ENCODE peak calls at places on chromosome 4, in ten cellular contexts. One of them, this sample, is unnamed.
A peak's percentile ranks its signal among the peaks of the same experiment; 100 is the strongest.

GRCh38 chr4:111494971-111495370 is 650.3 kb upstream of the FAM241A start:
- DNase-seq in stimulated activated CD4-positive, alpha-beta T cell treated with anti-CD3 and anti-CD28 coated beads, Interleukin-2, amount 100 ng/mL, for 24 hours: no peak
- DNase-seq in NCI-H187: no peak
- DNase-seq in mesendoderm: no peak
- DNase-seq in AG04450: no peak
- DNase-seq in AG08395: peak; percentile 2
- DNase-seq in lower lobe of right lung: no peak
- DNase-seq in fibroblast of pulmonary artery: peak; percentile 7
- DNase-seq in cardiac muscle cell: peak; percentile 42
- DNase-seq in HEK293T: no peak
- DNase-seq in this sample: no peak

GRCh38 chr4:27524224-27524623 is 663.6 kb downstream of the STIM2 start:
- DNase-seq in stimulated activated CD4-positive, alpha-beta T cell treated with anti-CD3 and anti-CD28 coated beads, Interleukin-2, amount 100 ng/mL, for 24 hours: no peak
- DNase-seq in NCI-H187: no peak
- DNase-seq in mesendoderm: peak; percentile 39
- DNase-seq in AG04450: no peak
- DNase-seq in AG08395: no peak
- DNase-seq in lower lobe of right lung: no peak
- DNase-seq in fibroblast of pulmonary artery: no peak
- DNase-seq in cardiac muscle cell: no peak
- DNase-seq in HEK293T: no peak
- DNase-seq in this sample: no peak

GRCh38 chr4:20431422-20432014 is 179.8 kb downstream of the SLIT2 start:
- DNase-seq in stimulated activated CD4-positive, alpha-beta T cell treated with anti-CD3 and anti-CD28 coated beads, Interleukin-2, amount 100 ng/mL, for 24 hours: no peak
- DNase-seq in NCI-H187: no peak
- DNase-seq in mesendoderm: peak; percentile 54
- DNase-seq in AG04450: no peak
- DNase-seq in AG08395: no peak
- DNase-seq in lower lobe of right lung: no peak
- DNase-seq in fibroblast of pulmonary artery: peak; percentile 67
- DNase-seq in cardiac muscle cell: peak; percentile 70
- DNase-seq in HEK293T: no peak
- DNase-seq in this sample: no peak

GRCh38 chr4:13546855-13547562 is 2.7 kb upstream of the NKX3-2 start:
- DNase-seq in stimulated activated CD4-positive, alpha-beta T cell treated with anti-CD3 and anti-CD28 coated beads, Interleukin-2, amount 100 ng/mL, for 24 hours: no peak
- DNase-seq in NCI-H187: no peak
- DNase-seq in mesendoderm: no peak
- DNase-seq in AG04450: no peak
- DNase-seq in AG08395: no peak
- DNase-seq in lower lobe of right lung: no peak
- DNase-seq in fibroblast of pulmonary artery: no peak
- DNase-seq in cardiac muscle cell: no peak
- DNase-seq in HEK293T: no peak
- DNase-seq in this sample: no peak

GRCh38 chr4:118999919-119000318 is 111.3 kb downstream of the SYNPO2 start:
- DNase-seq in stimulated activated CD4-positive, alpha-beta T cell treated with anti-CD3 and anti-CD28 coated beads, Interleukin-2, amount 100 ng/mL, for 24 hours: no peak
- DNase-seq in NCI-H187: no peak
- DNase-seq in mesendoderm: no peak
- DNase-seq in AG04450: no peak
- DNase-seq in AG08395: no peak
- DNase-seq in lower lobe of right lung: no peak
- DNase-seq in fibroblast of pulmonary artery: no peak
- DNase-seq in cardiac muscle cell: no peak
- DNase-seq in HEK293T: no peak
- DNase-seq in this sample: no peak

GRCh38 chr4:173930329-173930967 is 353.0 kb downstream of the FBXO8 start:
- DNase-seq in stimulated activated CD4-positive, alpha-beta T cell treated with anti-CD3 and anti-CD28 coated beads, Interleukin-2, amount 100 ng/mL, for 24 hours: no peak
- DNase-seq in NCI-H187: no peak
- DNase-seq in mesendoderm: no peak
- DNase-seq in AG04450: no peak
- DNase-seq in AG08395: no peak
- DNase-seq in lower lobe of right lung: no peak
- DNase-seq in fibroblast of pulmonary artery: no peak
- DNase-seq in cardiac muscle cell: no peak
- DNase-seq in HEK293T: no peak
- DNase-seq in this sample: no peak

GRCh38 chr4:120841580-120841979 is 80.9 kb downstream of the PRDM5 start:
- DNase-seq in stimulated activated CD4-positive, alpha-beta T cell treated with anti-CD3 and anti-CD28 coated beads, Interleukin-2, amount 100 ng/mL, for 24 hours: no peak
- DNase-seq in NCI-H187: no peak
- DNase-seq in mesendoderm: no peak
- DNase-seq in AG04450: no peak
- DNase-seq in AG08395: no peak
- DNase-seq in lower lobe of right lung: no peak
- DNase-seq in fibroblast of pulmonary artery: peak; percentile 16
- DNase-seq in cardiac muscle cell: peak; percentile 29
- DNase-seq in HEK293T: no peak
- DNase-seq in this sample: no peak

GRCh38 chr4:21012851-21013331 is 312.6 kb downstream of the PACRGL start:
- DNase-seq in stimulated activated CD4-positive, alpha-beta T cell treated with anti-CD3 and anti-CD28 coated beads, Interleukin-2, amount 100 ng/mL, for 24 hours: no peak
- DNase-seq in NCI-H187: no peak
- DNase-seq in mesendoderm: peak; percentile 31
- DNase-seq in AG04450: no peak
- DNase-seq in AG08395: no peak
- DNase-seq in lower lobe of right lung: no peak
- DNase-seq in fibroblast of pulmonary artery: peak; percentile 6
- DNase-seq in cardiac muscle cell: no peak
- DNase-seq in HEK293T: no peak
- DNase-seq in this sample: no peak

GRCh38 chr4:11590132-11590531 is 161.4 kb upstream of the HS3ST1 start:
- DNase-seq in stimulated activated CD4-positive, alpha-beta T cell treated with anti-CD3 and anti-CD28 coated beads, Interleukin-2, amount 100 ng/mL, for 24 hours: no peak
- DNase-seq in NCI-H187: no peak
- DNase-seq in mesendoderm: no peak
- DNase-seq in AG04450: no peak
- DNase-seq in AG08395: no peak
- DNase-seq in lower lobe of right lung: no peak
- DNase-seq in fibroblast of pulmonary artery: peak; percentile 25
- DNase-seq in cardiac muscle cell: no peak
- DNase-seq in HEK293T: no peak
- DNase-seq in this sample: no peak

GRCh38 chr4:22607382-22607781 is 85.4 kb upstream of the GBA3 start:
- DNase-seq in stimulated activated CD4-positive, alpha-beta T cell treated with anti-CD3 and anti-CD28 coated beads, Interleukin-2, amount 100 ng/mL, for 24 hours: peak; percentile 22
- DNase-seq in NCI-H187: peak; percentile 18
- DNase-seq in mesendoderm: peak; percentile 56
- DNase-seq in AG04450: peak; percentile 23
- DNase-seq in AG08395: peak; percentile 52
- DNase-seq in lower lobe of right lung: no peak
- DNase-seq in fibroblast of pulmonary artery: peak; percentile 47
- DNase-seq in cardiac muscle cell: peak; percentile 60
- DNase-seq in HEK293T: peak; percentile 11
- DNase-seq in this sample: no peak